ENCODE peak calls at places on chromosomes 1 and 21, in eight cellular contexts. D is A549, C is AG10803, L is foreskin fibroblast, Q is GM12865, X is body of pancreas, Y is HFFc6, M is lower lobe of right lung. J is an unnamed sample.
A peak's percentile ranks its signal among the peaks of the same experiment; 100 is the strongest.

GRCh38 chr1:168105846-168106245 is 30.9 kb downstream of the GPR161 start:
- DNase-seq in L (no peak), Q (no peak), Y (no peak), D (no peak), X (no peak), C (no peak), M (no peak), J (no peak)

GRCh38 chr1:226674892-226675719 is 64.0 kb downstream of the ITPKB start:
- DNase-seq in D (no peak), X (peak; percentile 36), M (peak; percentile 64), Y (no peak), Q (peak; percentile 92), L (no peak), C (no peak), J (peak; percentile 81)

GRCh38 chr1:22922640-22923039 is 50.0 kb downstream of the LACTBL1 start:
- DNase-seq in C (no peak), Y (no peak), M (no peak), D (no peak), X (no peak), Q (no peak), L (peak; percentile 52), J (no peak)

GRCh38 chr1:67476906-67477305 is 46.7 kb upstream of the SERBP1 start:
- DNase-seq in Y (no peak), M (no peak), C (no peak), X (no peak), L (no peak), D (no peak), Q (no peak), J (no peak)

GRCh38 chr1:53511933-53512806 is 53.0 kb downstream of the DMRTB1 start:
- DNase-seq in Q (no peak), Y (peak; percentile 45), X (no peak), L (peak; percentile 64), M (no peak), D (no peak), C (no peak), J (no peak)

GRCh38 chr1:16724718-16725438 is 15.4 kb upstream of the RNU1-4 start:
- DNase-seq in X (peak; percentile 24), Q (peak; percentile 8), D (no peak), L (no peak), Y (no peak), C (no peak), M (no peak), J (peak; percentile 37)

GRCh38 chr1:199290186-199290585 is 651.3 kb downstream of the PTPRC start:
- DNase-seq in D (no peak), X (no peak), Y (peak; percentile 46), L (peak; percentile 78), M (no peak), C (peak; percentile 23), Q (no peak), J (no peak)

GRCh38 chr1:53339736-53340385 is 12.0 kb upstream of the LRP8 start:
- DNase-seq in X (no peak), L (no peak), Y (no peak), D (no peak), Q (no peak), C (no peak), M (no peak), J (no peak)

GRCh38 chr1:66227966-66228365 is 306.0 kb upstream of the SGIP1 start:
- DNase-seq in M (no peak), Y (no peak), L (no peak), X (no peak), Q (no peak), C (no peak), D (no peak), J (no peak)

GRCh38 chr21:44829507-44830092 is 11.7 kb upstream of the SUMO3 start:
- DNase-seq in Q (no peak), X (no peak), C (no peak), M (no peak), Y (no peak), D (no peak), L (no peak), J (no peak)

GRCh38 chr1:11486610-11487009 is 7.7 kb downstream of the DISP3 start:
- DNase-seq in Q (no peak), Y (no peak), D (no peak), L (no peak), X (no peak), M (no peak), C (no peak), J (no peak)

GRCh38 chr1:190754769-190755168 is 277.1 kb upstream of the BRINP3 start:
- DNase-seq in C (no peak), D (peak; percentile 1), Y (no peak), L (peak; percentile 72), Q (no peak), M (no peak), X (no peak), J (no peak)

GRCh38 chr1:171195781-171196180 is 10.7 kb downstream of the FMO2 start:
- DNase-seq in C (no peak), Q (no peak), M (no peak), X (no peak), D (no peak), Y (no peak), L (no peak), J (no peak)

GRCh38 chr1:33974147-33974546 is 110.3 kb downstream of the HMGB4 start:
- DNase-seq in Q (no peak), L (no peak), M (no peak), Y (no peak), D (no peak), X (no peak), C (no peak), J (no peak)

GRCh38 chr1:206958154-206958553 is 11.9 kb upstream of the PIGR start:
- DNase-seq in L (no peak), C (no peak), D (no peak), X (no peak), Y (no peak), Q (no peak), M (no peak), J (no peak)

GRCh38 chr1:244461254-244462071 is at the start of gene CATSPERE:
- DNase-seq in X (peak; percentile 95), M (peak; percentile 94), C (peak; percentile 87), Y (peak; percentile 65), D (peak; percentile 87), L (peak; percentile 94), Q (peak; percentile 93), J (peak; percentile 95)

GRCh38 chr1:55893155-55893554 is 678.0 kb upstream of the USP24 start:
- DNase-seq in X (no peak), L (peak; percentile 61), Y (peak; percentile 60), M (no peak), D (peak; percentile 8), Q (peak; percentile 52), C (peak; percentile 28), J (no peak)

GRCh38 chr1:229027622-229028182 is 243.2 kb upstream of the RAB4A start:
- DNase-seq in L (peak; percentile 22), M (peak; percentile 73), Q (peak; percentile 41), C (peak; percentile 19), Y (no peak), X (peak; percentile 25), D (no peak), J (no peak)

GRCh38 chr1:212450331-212450881 is 17.7 kb downstream of the NENF start:
- DNase-seq in Y (peak; percentile 11), Q (no peak), M (no peak), X (no peak), D (no peak), C (no peak), L (peak; percentile 32), J (no peak)

DNA sequence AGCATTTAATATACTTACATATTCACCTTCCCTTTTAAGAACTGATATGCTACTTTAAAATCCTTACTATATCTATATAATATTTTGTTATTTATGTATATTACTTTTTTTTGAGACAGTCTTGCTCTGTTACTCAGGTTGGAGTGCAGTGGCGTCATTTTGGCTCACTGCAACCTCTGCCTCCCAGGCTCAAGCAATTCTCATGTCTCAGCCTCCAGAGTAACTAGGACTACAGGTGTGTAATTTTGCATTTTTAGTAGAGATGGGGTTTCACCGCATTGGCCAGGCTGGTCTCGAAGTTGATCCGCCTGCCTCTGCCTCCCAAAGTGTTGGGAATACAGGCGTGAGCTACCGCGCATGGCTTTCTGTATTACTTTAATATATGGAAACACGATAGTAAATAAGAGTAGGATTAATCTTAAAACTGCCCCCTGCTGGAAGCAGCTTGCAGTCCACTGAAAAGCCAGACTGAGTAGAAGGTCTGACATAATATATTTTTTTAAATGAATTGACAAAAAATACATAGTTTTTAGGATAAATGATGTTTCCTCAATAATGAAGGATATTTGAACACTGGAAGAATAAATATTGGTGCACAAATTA is 24.4 kb downstream of the RCAN3 start:
- DNase-seq in Y (peak; percentile 17), L (peak; percentile 58), C (peak; percentile 11), M (no peak), X (peak; percentile 63), Q (peak; percentile 28), D (peak; percentile 26), J (peak; percentile 38)
- TF ChIP-seq CTCF in Y (peak; percentile 83), L (peak; percentile 58), C (peak; percentile 58), M (peak; percentile 50), X (peak; percentile 48), Q (peak; percentile 48), D (peak; percentile 56), J (peak; percentile 14)

GRCh38 chr1:44322367-44322766 is 32.7 kb downstream of the ERI3 start:
- DNase-seq in Y (no peak), D (no peak), X (no peak), C (no peak), L (no peak), M (no peak), Q (no peak), J (no peak)

GRCh38 chr1:44316231-44316759 is 38.8 kb downstream of the ERI3 start:
- DNase-seq in Y (no peak), M (no peak), L (no peak), D (no peak), X (no peak), Q (peak; percentile 36), C (no peak), J (no peak)

GRCh38 chr1:44315521-44315920 is 39.5 kb downstream of the ERI3 start:
- DNase-seq in Y (no peak), Q (no peak), L (no peak), D (no peak), X (no peak), M (no peak), C (no peak), J (no peak)

GRCh38 chr1:44314401-44314800 is 40.7 kb downstream of the ERI3 start:
- DNase-seq in C (no peak), Y (no peak), D (no peak), Q (no peak), M (no peak), X (no peak), L (no peak), J (no peak)

GRCh38 chr1:44318097-44319088 is 36.7 kb downstream of the ERI3 start:
- DNase-seq in X (peak; percentile 46), Q (peak; percentile 40), C (peak; percentile 26), M (no peak), L (peak; percentile 64), D (peak; percentile 61), Y (peak; percentile 21), J (peak; percentile 74)
- TF ChIP-seq CTCF in X (peak; percentile 78), Q (peak; percentile 61), C (peak; percentile 78), M (peak; percentile 91), L (peak; percentile 73), D (peak; percentile 73), Y (peak; percentile 97), J (peak; percentile 62)

GRCh38 chr1:1390675-1391074 is 8.5 kb downstream of the CCNL2 start:
- DNase-seq in Q (no peak), C (no peak), X (no peak), M (peak; percentile 22), L (no peak), D (no peak), Y (no peak), J (no peak)
- TF ChIP-seq CTCF in Q (no peak), C (no peak), X (no peak), M (no peak), L (no peak), D (no peak), Y (no peak), J (no peak)

GRCh38 chr1:30721311-30722174 is 1.8 kb downstream of the MATN1 start:
- DNase-seq in Q (no peak), Y (no peak), C (no peak), D (no peak), M (no peak), X (no peak), L (no peak), J (no peak)
- TF ChIP-seq CTCF in Q (no peak), Y (peak; percentile 11), C (no peak), D (no peak), M (no peak), X (no peak), L (no peak), J (no peak)

J was measured in GM13976.